ENCODE peak calls at places on chromosomes 1 and 21, in ten cellular contexts. O is GM18507; A is choroid plexus epithelial cell; Z is NAMALWA; K is activated T-cell treated with anti-CD3 and anti-CD28 coated beads for 48 hours; G is stromal cell of bone marrow; H is activated naive CD4-positive, alpha-beta T cell; R is BE2C; C is NCI-H2081; F is astrocyte of the spinal cord. T is an unnamed sample.

GRCh38 chr1:159889821-159890252 is 10.1 kb downstream of the CFAP45 start:
- DNase-seq in O (peak; percentile 60), A (peak; percentile 85), Z (peak; percentile 57), R (peak; percentile 46), G (peak; percentile 86), K (no peak), F (peak; percentile 95), C (peak; percentile 15), H (no peak), T (peak; percentile 84)

GRCh38 chr1:212410231-212410825 is 4.4 kb downstream of the PACC1 start:
- DNase-seq in K (no peak), A (no peak), C (no peak), F (no peak), O (no peak), H (no peak), Z (no peak), G (no peak), R (no peak), T (no peak)

GRCh38 chr1:1304331-1305299 is 3.1 kb downstream of the ACAP3 start:
- DNase-seq in A (peak; percentile 83), H (no peak), C (peak; percentile 74), F (peak; percentile 67), G (peak; percentile 43), K (no peak), O (no peak), Z (no peak), R (peak; percentile 97), T (no peak)

GRCh38 chr1:6350416-6351088 is 43.0 kb downstream of the ACOT7 start:
- DNase-seq in K (no peak), H (no peak), F (no peak), O (no peak), G (no peak), R (no peak), Z (no peak), A (no peak), C (no peak), T (no peak)

GRCh38 chr21:39730418-39731107 is 14.4 kb upstream of the IGSF5 start:
- DNase-seq in R (no peak), F (no peak), A (no peak), G (no peak), H (no peak), Z (no peak), C (no peak), K (no peak), O (no peak), T (no peak)

GRCh38 chr21:41112740-41113692 is 54.9 kb upstream of the BACE2 start:
- DNase-seq in G (peak; percentile 85), F (peak; percentile 88), R (no peak), C (no peak), Z (no peak), H (no peak), K (no peak), A (peak; percentile 67), O (no peak), T (no peak)

GRCh38 chr1:241592273-241592958 is 47.8 kb downstream of the CHML start:
- DNase-seq in K (no peak), A (peak; percentile 18), F (peak; percentile 61), O (no peak), H (no peak), C (no peak), R (no peak), Z (no peak), G (no peak), T (peak; percentile 23)

GRCh38 chr1:180213401-180214177 is 16.5 kb upstream of the LHX4 start:
- DNase-seq in H (no peak), A (no peak), C (no peak), O (no peak), K (no peak), Z (no peak), F (no peak), G (no peak), R (no peak), T (peak; percentile 80)

GRCh38 chr21:39546522-39546921 is 66.2 kb upstream of the B3GALT5 start:
- DNase-seq in Z (no peak), H (no peak), G (no peak), A (no peak), F (no peak), C (no peak), K (no peak), R (no peak), O (no peak), T (no peak)

GRCh38 chr1:23079025-23079424 is 59.8 kb downstream of the KDM1A start:
- DNase-seq in C (no peak), H (no peak), K (no peak), Z (no peak), O (no peak), A (no peak), R (no peak), G (no peak), F (no peak), T (no peak)

GRCh38 chr1:20552728-20553571 is 577 bp downstream of the FAM43B start:
- DNase-seq in O (no peak), C (peak; percentile 22), F (peak; percentile 20), R (peak; percentile 45), Z (no peak), A (peak; percentile 38), G (no peak), H (no peak), K (peak; percentile 4), T (no peak)

GRCh38 chr1:41656088-41656487 is 171.6 kb upstream of the EDN2 start:
- DNase-seq in H (no peak), K (no peak), A (no peak), Z (no peak), R (no peak), F (no peak), C (no peak), G (no peak), O (no peak), T (no peak)

GRCh38 chr1:229238674-229239415 is 32.1 kb upstream of the RAB4A start:
- DNase-seq in Z (no peak), A (no peak), H (no peak), F (no peak), C (no peak), G (no peak), R (no peak), K (no peak), O (no peak), T (no peak)

GRCh38 chr21:46545363-46545762 is 59.5 kb downstream of the S100B start:
- DNase-seq in Z (no peak), G (no peak), R (no peak), F (no peak), C (no peak), H (no peak), O (no peak), K (no peak), A (no peak), T (no peak)

GRCh38 chr1:222028151-222028550 is 286.3 kb upstream of the DUSP10 start:
- DNase-seq in F (no peak), A (no peak), G (no peak), K (no peak), Z (no peak), H (no peak), R (no peak), C (peak; percentile 72), O (no peak), T (no peak)

GRCh38 chr1:205046870-205047269 is 3.9 kb downstream of the CNTN2 start:
- DNase-seq in O (no peak), F (no peak), H (no peak), R (no peak), A (no peak), C (no peak), Z (no peak), G (no peak), K (no peak), T (no peak)

GRCh38 chr1:42952353-42953001 is 6.2 kb downstream of the SLC2A1 start:
- DNase-seq in R (no peak), G (no peak), K (no peak), A (peak; percentile 95), Z (peak; percentile 70), H (no peak), O (no peak), F (peak; percentile 83), C (no peak), T (peak; percentile 63)

GRCh38 chr1:235776396-235776795 is 90.3 kb downstream of the LYST start:
- DNase-seq in F (no peak), Z (no peak), O (no peak), H (no peak), A (no peak), R (no peak), G (peak; percentile 9), K (no peak), C (no peak), T (no peak)

T was measured in GM20000.